ENCODE peak calls at places on chromosomes 4 and X, in four cellular contexts. F, I, A and K are unnamed samples.

GRCh38 chr4:6773616-6774540 is 8.6 kb upstream of the KIAA0232 start:
- DNase-seq in I (no peak), A (no peak), F (no peak), K (no peak)

GRCh38 chrX:104195489-104196084 is 29.3 kb downstream of the FAM199X start:
- DNase-seq in A (peak), I (peak), F (peak), K (peak)

GRCh38 chr4:105306158-105306781 is 159.6 kb downstream of the TET2 start:
- DNase-seq in A (no peak), I (no peak), F (no peak), K (no peak)

GRCh38 chr4:46254788-46255187 is 130.9 kb upstream of the GABRG1 start:
- DNase-seq in F (peak), A (peak), I (no peak), K (peak)

GRCh38 chrX:149470960-149471359 is 34.1 kb downstream of the IDS start:
- DNase-seq in A (peak), I (peak), F (peak), K (peak)

GRCh38 chr4:90546114-90546513 is 418.9 kb downstream of the CCSER1 start:
- DNase-seq in I (no peak), A (no peak), F (no peak), K (peak)

GRCh38 chrX:1464282-1465131 is 11.8 kb upstream of the ASMTL start:
- DNase-seq in A (no peak), F (no peak), I (no peak), K (no peak)

GRCh38 chrX:95058815-95059214 is 1384.8 kb downstream of the FAM133A start:
- DNase-seq in A (peak), I (no peak), F (peak), K (no peak)

GRCh38 chr4:71941001-71941400 is 90.8 kb upstream of the NPFFR2 start:
- DNase-seq in A (peak), I (no peak), F (peak), K (peak)

GRCh38 chrX:153999359-154000037 is 20.2 kb downstream of the IRAK1 start:
- DNase-seq in F (no peak), A (no peak), I (no peak), K (no peak)

GRCh38 chrX:30814978-30815377 is 74.1 kb downstream of the TAB3 start:
- DNase-seq in F (no peak), I (no peak), A (no peak), K (no peak)

GRCh38 chrX:30816079-30816478 is 73.0 kb downstream of the TAB3 start:
- DNase-seq in F (no peak), A (no peak), I (no peak), K (no peak)

GRCh38 chrX:30812326-30812725 is 76.7 kb downstream of the TAB3 start:
- DNase-seq in I (no peak), F (no peak), A (no peak), K (no peak)
- H3K4me2 ChIP-seq in I (no peak), F (no peak), A (no peak), K (no peak)

GRCh38 chr4:95546236-95546635 is 2.5 kb downstream of the UNC5C start:
- DNase-seq in I (no peak), A (no peak), F (no peak), K (peak)

GRCh38 chr4:95548738-95549245 is at the start of gene UNC5C:
- DNase-seq in F (no peak), I (peak), A (peak), K (peak)

GRCh38 chr4:95547708-95548471 is 883 bp downstream of the UNC5C start:
- DNase-seq in F (no peak), I (peak), A (peak), K (no peak)

GRCh38 chr4:95545526-95545925 is 3.2 kb downstream of the UNC5C start:
- DNase-seq in A (peak), F (no peak), I (no peak), K (peak)

GRCh38 chr4:95546866-95547707 is 1.7 kb downstream of the UNC5C start:
- DNase-seq in I (no peak), F (no peak), A (no peak), K (peak)
- H2BK15ac ChIP-seq in I (no peak), F (no peak), A (peak), K (peak)

GRCh38 chrX:40258909-40259308 is 161.2 kb upstream of the BCOR start:
- DNase-seq in A (no peak), I (no peak), F (no peak), K (no peak)

GRCh38 chrX:40266490-40267333 is 169.0 kb upstream of the BCOR start:
- DNase-seq in A (peak), I (peak), F (peak), K (peak)

GRCh38 chrX:40260123-40260751 is 162.5 kb upstream of the BCOR start:
- DNase-seq in F (no peak), I (no peak), A (peak), K (peak)

GRCh38 chrX:40262641-40263560 is 165.1 kb upstream of the BCOR start:
- DNase-seq in F (peak), A (peak), I (no peak), K (peak)

GRCh38 chrX:40261955-40262596 is 164.3 kb upstream of the BCOR start:
- DNase-seq in A (peak), F (peak), I (no peak), K (no peak)
- H4K8ac ChIP-seq in A (peak), F (peak), I (no peak), K (no peak)

GRCh38 chr4:41538017-41538733 is at the start of gene LIMCH1:
- DNase-seq in A (no peak), F (no peak), I (no peak), K (peak)
- H3K4me2 ChIP-seq in A (no peak), F (no peak), I (peak), K (no peak)

GRCh38 chr4:110640608-110641007 is 17.7 kb upstream of the PITX2 start:
- DNase-seq in I (no peak), F (no peak), A (no peak), K (peak)
- H2BK15ac ChIP-seq in I (no peak), F (no peak), A (no peak), K (no peak)